ENCODE peak calls at places on chromosome 22, in nine cellular contexts. K is psoas muscle, R is AG04450, M is cardiac muscle cell, J is heart right ventricle, D is HCT116, S is adrenal gland, N is colonic mucosa, Y is ascending aorta. L is an unnamed sample. For H3K9me3, the result is how much of the 10 kb centered on the place peaks cover.

GRCh38 chr22:46071451-46072029 is 78.8 kb upstream of the PPARA start:
- DNase-seq in M (peak), D (peak), N (peak), J (peak), R (peak), Y (peak), S (peak), K (peak), L (peak)

GRCh38 chr22:29879738-29880137 is 3.2 kb upstream of the MTMR3 start:
- DNase-seq in K (no peak), M (no peak), N (no peak), J (no peak), Y (no peak), S (no peak), D (peak), R (no peak), L (no peak)

GRCh38 chr22:46072030-46072881 is 78.1 kb upstream of the PPARA start:
- DNase-seq in M (peak), K (peak), D (no peak), R (no peak), J (peak), S (peak), N (peak), Y (peak), L (peak)

GRCh38 chr22:35174398-35174797 is 82.9 kb upstream of the HMGXB4 start:
- DNase-seq in R (no peak), K (no peak), N (no peak), Y (no peak), D (no peak), S (no peak), M (no peak), J (no peak), L (no peak)

GRCh38 chr22:37062366-37062655 is 10.8 kb downstream of the KCTD17 start:
- DNase-seq in M (no peak), D (no peak), J (no peak), S (no peak), R (no peak), K (no peak), Y (no peak), N (no peak), L (no peak)

GRCh38 chr22:21665047-21665851 is 563 bp upstream of the PPIL2 start:
- DNase-seq in Y (no peak), R (no peak), J (no peak), K (no peak), D (no peak), M (no peak), S (no peak), N (no peak), L (no peak)

GRCh38 chr22:35191412-35191811 is 65.9 kb upstream of the HMGXB4 start:
- DNase-seq in Y (no peak), D (peak), J (no peak), K (no peak), N (no peak), R (no peak), M (peak), S (no peak), L (peak)

GRCh38 chr22:45757068-45757467 is 85.4 kb downstream of the ATXN10 start:
- DNase-seq in J (no peak), R (no peak), K (no peak), S (peak), M (peak), Y (peak), D (no peak), N (no peak), L (peak)

GRCh38 chr22:29337631-29338284 is 22.3 kb upstream of the RASL10A start:
- DNase-seq in R (no peak), K (no peak), Y (no peak), D (no peak), N (no peak), M (no peak), J (no peak), S (no peak), L (no peak)

GRCh38 chr22:26170795-26171194 is 1.5 kb downstream of the SEZ6L start:
- DNase-seq in K (peak), R (no peak), S (no peak), M (no peak), J (peak), Y (no peak), N (no peak), D (no peak), L (peak)

GRCh38 chr22:27107824-27108223 is 450.4 kb downstream of the MIAT start:
- DNase-seq in Y (peak), M (peak), J (peak), S (peak), R (no peak), D (peak), N (peak), K (peak), L (peak)

GRCh38 chr22:35638408-35638807 is 9.8 kb upstream of the APOL6 start:
- DNase-seq in M (peak), R (peak), S (peak), D (no peak), N (peak), Y (peak), K (peak), J (peak), L (peak)

GRCh38 chr22:29128891-29129643 is 56.2 kb downstream of the KREMEN1 start:
- DNase-seq in S (no peak), M (no peak), R (no peak), Y (no peak), N (no peak), D (no peak), K (no peak), J (no peak), L (no peak)

GRCh38 chr22:30694171-30694637 is 470 bp upstream of the OSBP2 start:
- DNase-seq in K (peak), N (peak), Y (peak), M (peak), J (peak), S (peak), R (peak), D (peak), L (peak)

GRCh38 chr22:39456262-39457046 is at the start of gene MGAT3:
- DNase-seq in N (no peak), K (no peak), M (no peak), S (no peak), D (no peak), R (no peak), J (no peak), Y (no peak), L (no peak)

GRCh38 chr22:40213478-40213877 is 35.8 kb downstream of the TNRC6B start:
- DNase-seq in K (no peak), Y (no peak), R (no peak), M (no peak), N (no peak), J (no peak), D (no peak), S (no peak), L (no peak)

GRCh38 chr22:37100589-37101127 is 8.9 kb downstream of the TMPRSS6 start:
- DNase-seq in Y (no peak), N (peak), M (no peak), S (no peak), R (no peak), D (no peak), K (no peak), J (no peak), L (no peak)

GRCh38 chr22:45932066-45932465 is 44.9 kb downstream of the WNT7B start:
- DNase-seq in S (no peak), N (no peak), J (no peak), D (no peak), Y (no peak), R (no peak), M (peak), K (no peak), L (no peak)

GRCh38 chr22:30582051-30582450 is 7.6 kb upstream of the GAL3ST1 start:
- DNase-seq in N (no peak), R (no peak), J (no peak), M (no peak), Y (no peak), S (no peak), K (no peak), D (no peak), L (no peak)

GRCh38 chr22:45583504-45583903 is 80.8 kb downstream of the FBLN1 start:
- DNase-seq in K (no peak), S (no peak), N (no peak), R (no peak), Y (no peak), J (no peak), M (no peak), D (no peak), L (no peak)

GRCh38 chr22:25334091-25334490 is 114.7 kb downstream of the CRYBB2 start:
- DNase-seq in K (peak), S (peak), J (peak), R (no peak), D (peak), Y (no peak), N (peak), M (peak), L (peak)

GRCh38 chr22:27420817-27421361 is 380.7 kb downstream of the MN1 start:
- DNase-seq in R (peak), S (peak), Y (peak), N (peak), M (peak), D (no peak), J (peak), K (peak), L (peak)

GRCh38 chr22:25822344-25822743 is 80.4 kb downstream of the MYO18B start:
- DNase-seq in S (no peak), N (no peak), J (no peak), R (no peak), M (no peak), K (no peak), Y (no peak), D (no peak), L (no peak)

GRCh38 chr22:21726650-21727049 is 8.9 kb downstream of the YPEL1 start:
- DNase-seq in R (no peak), K (no peak), J (no peak), S (no peak), N (no peak), D (peak), M (no peak), Y (no peak), L (peak)

GRCh38 chr22:25564979-25565677 is 653 bp downstream of the GRK3 start:
- DNase-seq in J (peak), S (peak), D (no peak), Y (no peak), M (peak), N (peak), K (peak), R (no peak), L (peak)

GRCh38 chr22:27435839-27436581 is 365.5 kb downstream of the MN1 start:
- DNase-seq in J (peak), M (peak), K (peak), Y (no peak), S (no peak), R (peak), N (no peak), D (no peak), L (peak)

GRCh38 chr22:26168199-26168915 is 905 bp upstream of the SEZ6L start:
- DNase-seq in K (no peak), R (no peak), J (no peak), Y (no peak), S (no peak), M (no peak), D (no peak), N (no peak), L (no peak)

GRCh38 chr22:47296405-47297260 is 534.2 kb downstream of the TBC1D22A start:
- DNase-seq in N (no peak), K (no peak), M (no peak), J (no peak), Y (peak), R (no peak), D (no peak), S (peak), L (no peak)
- H3K9me3 ChIP-seq in N (under half), K (under half), M (under half), J (under half), Y (under half), R (under half), D (under half), S (under half), L (under half)

GRCh38 chr22:44338183-44338812 is 25.5 kb upstream of the SHISAL1 start:
- DNase-seq in Y (no peak), J (peak), D (no peak), M (no peak), K (no peak), R (no peak), N (no peak), S (no peak), L (no peak)

GRCh38 chr22:44341431-44342346 is 28.9 kb upstream of the SHISAL1 start:
- DNase-seq in K (peak), D (no peak), S (no peak), N (no peak), J (no peak), R (peak), Y (peak), M (peak), L (no peak)

GRCh38 chr22:44338906-44339305 is 26.2 kb upstream of the SHISAL1 start:
- DNase-seq in N (no peak), R (no peak), S (no peak), J (no peak), K (no peak), D (no peak), M (no peak), Y (no peak), L (no peak)

GRCh38 chr22:44342347-44342956 is 29.7 kb upstream of the SHISAL1 start:
- DNase-seq in N (no peak), Y (no peak), K (no peak), M (no peak), J (no peak), D (no peak), R (no peak), S (no peak), L (no peak)

DNA sequence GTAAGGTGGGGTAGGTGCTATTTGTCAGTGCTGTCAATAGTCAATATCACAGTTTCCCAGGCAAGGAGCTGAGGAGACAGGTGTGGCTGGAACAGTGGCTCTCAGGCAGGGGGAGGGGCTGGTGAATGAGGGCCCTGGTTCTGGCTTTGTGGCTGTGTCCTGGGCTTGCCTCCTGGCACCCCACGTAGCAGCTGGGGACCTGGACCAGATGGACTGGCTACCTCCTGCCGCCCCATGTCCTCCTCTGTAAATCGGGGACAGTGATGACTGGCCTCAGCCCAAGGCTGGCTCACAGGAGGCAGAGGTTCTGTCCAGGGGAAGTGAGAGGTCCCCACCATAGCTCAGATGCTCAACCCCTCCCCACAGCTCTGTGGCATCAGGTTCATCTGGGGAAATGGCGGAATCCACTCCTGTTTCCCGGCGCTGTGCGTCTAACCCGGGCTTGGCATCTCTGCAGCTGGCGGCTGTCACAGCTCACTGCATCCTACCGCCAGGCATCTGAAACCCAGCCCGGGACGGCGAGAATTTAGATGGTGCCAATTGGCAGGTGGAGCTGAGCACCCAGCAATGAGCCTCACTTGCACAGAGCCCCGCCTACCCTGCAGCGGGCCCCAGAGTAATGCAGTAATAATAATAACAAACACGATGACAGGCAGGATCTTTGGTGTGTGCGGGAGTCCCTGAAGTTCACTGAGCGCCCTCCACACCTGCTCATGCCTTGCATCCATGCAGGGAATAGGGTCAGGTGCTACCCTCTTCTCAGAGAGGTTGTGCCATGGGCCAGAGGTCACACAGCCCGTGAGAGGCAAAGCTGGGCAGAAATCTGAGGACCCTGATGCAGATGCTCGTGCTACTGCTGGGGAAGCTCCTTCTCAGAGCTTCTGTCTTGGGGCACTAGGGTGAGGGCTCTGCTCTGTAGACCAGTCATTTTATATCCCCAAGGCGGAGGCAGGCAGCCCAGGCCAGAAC is 27.8 kb upstream of the SHISAL1 start:
- DNase-seq in D (no peak), M (no peak), S (no peak), N (no peak), K (no peak), R (no peak), J (no peak), Y (no peak), L (no peak)
- H3K27ac ChIP-seq in D (no peak), M (no peak), S (no peak), N (no peak), K (no peak), R (no peak), J (no peak), Y (peak), L (no peak)

GRCh38 chr22:31789803-31790202 is 36.0 kb downstream of the DEPDC5 start:
- DNase-seq in J (no peak), R (no peak), N (no peak), K (no peak), M (no peak), S (no peak), Y (no peak), D (no peak), L (no peak)
- TF ChIP-seq CTCF in J (no peak), R (no peak), N (no peak), K (no peak), M (no peak), S (no peak), Y (no peak), D (no peak), L (no peak)

DNA sequence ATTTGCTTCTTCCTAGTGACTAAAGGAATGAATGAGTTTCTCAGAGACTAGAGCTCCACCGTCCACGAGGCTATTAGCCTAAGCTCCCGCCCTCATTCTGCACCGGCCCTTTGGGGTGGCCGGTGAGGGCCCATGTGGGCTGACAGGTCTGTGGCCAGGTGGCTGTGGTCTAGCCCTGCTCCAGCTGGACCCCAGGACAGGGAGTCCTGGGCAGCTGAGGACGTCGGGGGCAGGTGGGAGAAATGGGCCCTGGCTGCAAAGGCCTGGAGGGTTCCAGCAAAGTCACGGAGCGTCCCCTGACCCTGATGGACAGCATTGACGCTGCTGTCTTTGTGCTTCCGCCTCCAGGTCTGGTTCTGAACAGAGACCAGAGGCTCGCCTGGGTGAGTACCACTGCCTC is 12.2 kb downstream of the SERHL2 start:
- DNase-seq in K (no peak), D (no peak), Y (no peak), J (no peak), N (no peak), S (no peak), M (no peak), R (no peak), L (no peak)
- H3K9me3 ChIP-seq in K (under half), D (under half), Y (under half), J (under half), N (under half), S (under half), M (under half), R (under half), L (under half)

DNA sequence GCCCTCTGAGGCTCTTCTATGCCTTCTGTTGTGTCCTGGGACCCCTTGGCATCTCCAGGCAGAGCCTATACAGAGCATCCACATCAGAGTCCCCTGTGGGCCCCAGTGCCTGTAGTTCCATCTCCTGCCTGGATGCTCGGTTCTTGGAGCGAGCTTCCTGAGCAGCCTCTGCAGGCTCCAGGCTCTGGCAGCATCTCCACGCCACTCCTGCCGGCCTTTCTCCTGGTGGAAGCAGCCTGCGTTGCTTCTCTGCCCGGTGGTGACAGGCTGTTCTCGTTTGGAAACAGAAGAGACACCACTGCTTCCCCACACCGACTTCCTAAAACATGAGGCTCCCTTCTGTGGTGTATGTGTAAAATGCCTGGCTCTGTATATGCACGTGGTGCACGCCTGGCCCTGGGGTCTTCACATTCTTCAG is 52.8 kb downstream of the BCR start:
- DNase-seq in M (peak), D (no peak), Y (no peak), R (no peak), J (peak), K (no peak), N (no peak), S (no peak), L (no peak)
- H3K27ac ChIP-seq in M (no peak), D (no peak), Y (no peak), R (no peak), J (no peak), K (no peak), N (no peak), S (no peak), L (no peak)

GRCh38 chr22:20127318-20127868 is 4.2 kb upstream of the ZDHHC8 start:
- DNase-seq in K (no peak), M (no peak), J (no peak), N (no peak), R (no peak), S (no peak), D (no peak), Y (no peak), L (no peak)
- TF ChIP-seq CTCF in K (no peak), M (no peak), J (no peak), N (no peak), R (no peak), S (no peak), D (no peak), Y (no peak), L (no peak)

GRCh38 chr22:49747130-49747529 is 80.5 kb downstream of the BRD1 start:
- DNase-seq in R (no peak), S (no peak), Y (no peak), D (no peak), M (no peak), N (no peak), K (no peak), J (no peak), L (no peak)
- H3K9me3 ChIP-seq in R (under half), S (under half), Y (under half), D (under half), M (under half), N (under half), K (under half), J (under half), L (under half)

DNA sequence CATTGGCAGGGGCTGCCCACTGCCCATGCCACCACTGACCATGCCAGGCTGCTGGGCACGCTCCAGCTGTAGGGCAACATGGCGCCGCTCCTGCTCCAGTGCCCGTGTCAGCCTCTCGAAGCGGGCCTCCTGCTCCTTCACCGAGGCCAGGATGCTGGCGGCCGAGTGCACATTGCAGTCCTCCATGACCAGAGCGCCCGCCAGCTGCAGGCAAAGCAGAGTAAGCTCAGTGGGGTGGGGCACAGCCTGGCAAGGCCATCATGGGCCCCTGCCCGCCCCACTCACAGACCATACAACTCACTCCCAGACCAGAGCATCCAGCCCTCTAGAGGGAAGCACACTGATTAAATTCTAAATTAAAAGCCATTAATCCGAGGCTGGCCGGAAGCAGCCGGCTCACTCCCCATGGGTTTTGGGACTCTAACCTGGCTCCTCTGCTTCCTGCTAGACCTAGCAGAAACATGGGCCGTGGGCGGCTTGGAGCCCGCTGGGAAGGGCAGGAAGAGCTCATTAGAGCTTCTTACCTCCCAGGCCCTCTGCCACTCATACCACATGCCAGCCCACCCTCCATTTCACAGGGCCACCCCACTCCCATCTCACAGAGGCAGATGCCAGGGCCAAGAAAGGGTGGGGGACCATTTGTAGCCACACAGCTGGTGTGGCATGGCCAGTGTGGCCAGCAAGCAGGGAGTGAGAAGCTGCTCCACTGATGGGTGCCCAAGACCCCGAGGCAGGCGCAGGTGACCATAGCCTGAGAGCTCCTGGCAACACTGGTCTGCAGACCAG is 25.8 kb downstream of the ARVCF start:
- DNase-seq in N (no peak), Y (no peak), R (no peak), S (no peak), J (peak), K (peak), M (no peak), D (no peak), L (no peak)
- H3K27ac ChIP-seq in N (no peak), Y (peak), R (no peak), S (no peak), J (no peak), K (no peak), M (no peak), D (no peak), L (no peak)

L was measured in body of pancreas.